ENCODE peak calls at places on chromosomes 6 and 20, in four cellular contexts. U, P, C and A are unnamed samples.

GRCh38 chr6:106105493-106105892 is 19.4 kb downstream of the PRDM1 start:
- DNase-seq in C (no peak), P (no peak), U (no peak), A (no peak)

GRCh38 chr6:114874384-114874783 is 531.6 kb upstream of the HS3ST5 start:
- DNase-seq in U (no peak), P (no peak), C (no peak), A (no peak)

GRCh38 chr6:9204171-9204570 is 768.8 kb upstream of the SLC35B3 start:
- DNase-seq in P (no peak), U (peak; percentile 88), C (peak; percentile 91), A (no peak)

GRCh38 chr6:10409766-10410209 is 5.1 kb downstream of the TFAP2A start:
- DNase-seq in C (peak; percentile 40), U (no peak), P (peak; percentile 75), A (peak; percentile 42)

GRCh38 chr6:157110620-157111019 is 212.7 kb downstream of the TMEM242 start:
- DNase-seq in U (no peak), P (no peak), C (peak; percentile 44), A (no peak)

GRCh38 chr6:5044866-5045265 is 40.3 kb upstream of the PPP1R3G start:
- DNase-seq in P (no peak), U (no peak), C (no peak), A (no peak)

GRCh38 chr6:53718597-53719460 is 53.3 kb upstream of the KLHL31 start:
- DNase-seq in U (no peak), P (peak; percentile 85), C (peak; percentile 57), A (peak; percentile 79)

GRCh38 chr6:19368511-19368910 is 468.7 kb upstream of the ID4 start:
- DNase-seq in C (no peak), U (no peak), P (peak; percentile 65), A (peak; percentile 60)

GRCh38 chr6:42428326-42429041 is 23.2 kb downstream of the TRERF1 start:
- DNase-seq in U (no peak), C (peak; percentile 88), P (peak; percentile 25), A (no peak)

GRCh38 chr6:13767121-13767794 is 47.1 kb downstream of the MCUR1 start:
- DNase-seq in U (no peak), C (peak; percentile 72), P (no peak), A (peak; percentile 54)

GRCh38 chr6:110874880-110875547 is 429 bp downstream of the AMD1 start:
- DNase-seq in P (peak; percentile 68), C (peak; percentile 31), U (no peak), A (no peak)

GRCh38 chr6:78340755-78341154 is 526.6 kb upstream of the IRAK1BP1 start:
- DNase-seq in U (no peak), C (no peak), P (no peak), A (no peak)

GRCh38 chr6:49300443-49300842 is 162.6 kb downstream of the MMUT start:
- DNase-seq in U (no peak), P (no peak), C (no peak), A (no peak)

GRCh38 chr20:43528258-43528875 is 20.9 kb downstream of the L3MBTL1 start:
- DNase-seq in P (no peak), U (no peak), C (no peak), A (no peak)

GRCh38 chr6:1381397-1382330 is 7.7 kb upstream of the FOXF2 start:
- DNase-seq in U (no peak), P (peak; percentile 61), C (peak; percentile 24), A (peak; percentile 50)